ENCODE peak calls at places on chromosomes 2 and 18, in seven cellular contexts. One of them, this sample, is unnamed.

GRCh38 chr2:124112966-124113365 is 87.9 kb downstream of the CNTNAP5 start:
- DNase-seq in neural crest cell: no peak
- DNase-seq in left colon: no peak
- DNase-seq in cardiac fibroblast: peak; percentile 77
- DNase-seq in endothelial cell of umbilical vein: no peak
- DNase-seq in CD8-positive, alpha-beta memory T cell: no peak
- DNase-seq in CD4-positive, alpha-beta T cell: no peak
- DNase-seq in this sample: no peak

GRCh38 chr18:32093106-32093511 is 1.4 kb downstream of the RNF138 start:
- DNase-seq in left colon: peak; percentile 60
- DNase-seq in CD4-positive, alpha-beta T cell: peak; percentile 19
- DNase-seq in cardiac fibroblast: peak; percentile 67
- DNase-seq in CD8-positive, alpha-beta memory T cell: peak; percentile 16
- DNase-seq in endothelial cell of umbilical vein: peak; percentile 59
- DNase-seq in neural crest cell: peak; percentile 45
- DNase-seq in this sample: peak; percentile 15

GRCh38 chr2:118223487-118224136 is 135.3 kb downstream of the INSIG2 start:
- DNase-seq in left colon: no peak
- DNase-seq in CD4-positive, alpha-beta T cell: no peak
- DNase-seq in endothelial cell of umbilical vein: no peak
- DNase-seq in neural crest cell: peak; percentile 4
- DNase-seq in CD8-positive, alpha-beta memory T cell: no peak
- DNase-seq in cardiac fibroblast: no peak
- DNase-seq in this sample: no peak

GRCh38 chr18:10142496-10143160 is 228.8 kb downstream of the VAPA start:
- DNase-seq in neural crest cell: no peak
- DNase-seq in left colon: no peak
- DNase-seq in endothelial cell of umbilical vein: peak; percentile 83
- DNase-seq in CD4-positive, alpha-beta T cell: no peak
- DNase-seq in cardiac fibroblast: peak; percentile 71
- DNase-seq in CD8-positive, alpha-beta memory T cell: no peak
- DNase-seq in this sample: no peak

GRCh38 chr2:174023591-174024523 is 58.7 kb upstream of the SP3 start:
- DNase-seq in endothelial cell of umbilical vein: no peak
- DNase-seq in left colon: no peak
- DNase-seq in CD8-positive, alpha-beta memory T cell: no peak
- DNase-seq in neural crest cell: peak; percentile 20
- DNase-seq in CD4-positive, alpha-beta T cell: no peak
- DNase-seq in cardiac fibroblast: peak; percentile 95
- DNase-seq in this sample: no peak

GRCh38 chr2:28271914-28272240 is 120.8 kb upstream of the FOSL2 start:
- DNase-seq in neural crest cell: no peak
- DNase-seq in cardiac fibroblast: no peak
- DNase-seq in CD4-positive, alpha-beta T cell: no peak
- DNase-seq in CD8-positive, alpha-beta memory T cell: no peak
- DNase-seq in endothelial cell of umbilical vein: no peak
- DNase-seq in left colon: no peak
- DNase-seq in this sample: no peak

GRCh38 chr2:99867690-99868089 is 274.7 kb downstream of the AFF3 start:
- DNase-seq in neural crest cell: no peak
- DNase-seq in left colon: no peak
- DNase-seq in endothelial cell of umbilical vein: peak; percentile 73
- DNase-seq in cardiac fibroblast: peak; percentile 41
- DNase-seq in CD4-positive, alpha-beta T cell: no peak
- DNase-seq in CD8-positive, alpha-beta memory T cell: no peak
- DNase-seq in this sample: no peak

GRCh38 chr2:105378921-105379383 is 19.9 kb downstream of the FHL2 start:
- DNase-seq in CD8-positive, alpha-beta memory T cell: no peak
- DNase-seq in cardiac fibroblast: no peak
- DNase-seq in endothelial cell of umbilical vein: no peak
- DNase-seq in neural crest cell: no peak
- DNase-seq in left colon: no peak
- DNase-seq in CD4-positive, alpha-beta T cell: no peak
- DNase-seq in this sample: no peak

GRCh38 chr2:165214093-165214492 is 10.2 kb upstream of the SCN3A start:
- DNase-seq in endothelial cell of umbilical vein: no peak
- DNase-seq in neural crest cell: no peak
- DNase-seq in CD8-positive, alpha-beta memory T cell: no peak
- DNase-seq in cardiac fibroblast: no peak
- DNase-seq in CD4-positive, alpha-beta T cell: no peak
- DNase-seq in left colon: no peak
- DNase-seq in this sample: no peak

GRCh38 chr2:31404302-31404701 is 10.2 kb downstream of the XDH start:
- DNase-seq in endothelial cell of umbilical vein: no peak
- DNase-seq in CD8-positive, alpha-beta memory T cell: no peak
- DNase-seq in neural crest cell: no peak
- DNase-seq in cardiac fibroblast: no peak
- DNase-seq in CD4-positive, alpha-beta T cell: no peak
- DNase-seq in left colon: no peak
- DNase-seq in this sample: no peak

GRCh38 chr2:175854149-175854548 is 147.9 kb downstream of the LNPK start:
- DNase-seq in CD8-positive, alpha-beta memory T cell: no peak
- DNase-seq in cardiac fibroblast: no peak
- DNase-seq in CD4-positive, alpha-beta T cell: no peak
- DNase-seq in left colon: no peak
- DNase-seq in neural crest cell: no peak
- DNase-seq in endothelial cell of umbilical vein: no peak
- DNase-seq in this sample: no peak

GRCh38 chr2:223007531-223007930 is 44.5 kb upstream of the KCNE4 start:
- DNase-seq in neural crest cell: no peak
- DNase-seq in CD4-positive, alpha-beta T cell: no peak
- DNase-seq in endothelial cell of umbilical vein: no peak
- DNase-seq in cardiac fibroblast: no peak
- DNase-seq in CD8-positive, alpha-beta memory T cell: no peak
- DNase-seq in left colon: no peak
- DNase-seq in this sample: no peak

GRCh38 chr2:42914314-42914713 is 121.9 kb upstream of the HAAO start:
- DNase-seq in neural crest cell: no peak
- DNase-seq in cardiac fibroblast: no peak
- DNase-seq in CD8-positive, alpha-beta memory T cell: no peak
- DNase-seq in CD4-positive, alpha-beta T cell: no peak
- DNase-seq in endothelial cell of umbilical vein: peak; percentile 82
- DNase-seq in left colon: peak; percentile 52
- DNase-seq in this sample: no peak

GRCh38 chr2:193350509-193350908 is 1155.8 kb upstream of the TMEFF2 start:
- DNase-seq in endothelial cell of umbilical vein: no peak
- DNase-seq in CD4-positive, alpha-beta T cell: no peak
- DNase-seq in CD8-positive, alpha-beta memory T cell: no peak
- DNase-seq in cardiac fibroblast: no peak
- DNase-seq in left colon: no peak
- DNase-seq in neural crest cell: no peak
- DNase-seq in this sample: no peak

GRCh38 chr2:7440985-7441384 is 523.8 kb downstream of the RNF144A start:
- DNase-seq in endothelial cell of umbilical vein: no peak
- DNase-seq in left colon: no peak
- DNase-seq in CD8-positive, alpha-beta memory T cell: no peak
- DNase-seq in cardiac fibroblast: no peak
- DNase-seq in neural crest cell: no peak
- DNase-seq in CD4-positive, alpha-beta T cell: no peak
- DNase-seq in this sample: no peak

GRCh38 chr2:216984937-216985336 is 125.1 kb upstream of the TNP1 start:
- DNase-seq in cardiac fibroblast: no peak
- DNase-seq in neural crest cell: no peak
- DNase-seq in left colon: no peak
- DNase-seq in CD4-positive, alpha-beta T cell: no peak
- DNase-seq in endothelial cell of umbilical vein: no peak
- DNase-seq in CD8-positive, alpha-beta memory T cell: no peak
- DNase-seq in this sample: no peak

GRCh38 chr2:38690499-38691420 is 24.8 kb downstream of the GALM start:
- DNase-seq in CD4-positive, alpha-beta T cell: no peak
- DNase-seq in endothelial cell of umbilical vein: peak; percentile 87
- DNase-seq in cardiac fibroblast: peak; percentile 81
- DNase-seq in neural crest cell: no peak
- DNase-seq in CD8-positive, alpha-beta memory T cell: no peak
- DNase-seq in left colon: peak; percentile 60
- DNase-seq in this sample: no peak

GRCh38 chr18:49899647-49900330 is 86.5 kb upstream of the ACAA2 start:
- DNase-seq in neural crest cell: no peak
- DNase-seq in CD4-positive, alpha-beta T cell: no peak
- DNase-seq in endothelial cell of umbilical vein: no peak
- DNase-seq in CD8-positive, alpha-beta memory T cell: no peak
- DNase-seq in cardiac fibroblast: no peak
- DNase-seq in left colon: no peak
- DNase-seq in this sample: no peak

GRCh38 chr2:70887550-70888229 is 48.0 kb upstream of the ATP6V1B1 start:
- DNase-seq in left colon: peak; percentile 68
- DNase-seq in CD4-positive, alpha-beta T cell: peak; percentile 18
- DNase-seq in cardiac fibroblast: no peak
- DNase-seq in neural crest cell: peak; percentile 72
- DNase-seq in endothelial cell of umbilical vein: no peak
- DNase-seq in CD8-positive, alpha-beta memory T cell: no peak
- DNase-seq in this sample: no peak

GRCh38 chr2:219252900-219253752 is at the start of gene TUBA4B:
- DNase-seq in CD8-positive, alpha-beta memory T cell: peak; percentile 45
- DNase-seq in left colon: peak; percentile 63
- DNase-seq in endothelial cell of umbilical vein: peak; percentile 18
- DNase-seq in neural crest cell: no peak
- DNase-seq in CD4-positive, alpha-beta T cell: peak; percentile 38
- DNase-seq in cardiac fibroblast: peak; percentile 41
- DNase-seq in this sample: no peak

GRCh38 chr2:7835693-7836680 is 845.9 kb upstream of the ID2 start:
- DNase-seq in left colon: no peak
- DNase-seq in endothelial cell of umbilical vein: no peak
- DNase-seq in cardiac fibroblast: no peak
- DNase-seq in CD4-positive, alpha-beta T cell: no peak
- DNase-seq in neural crest cell: no peak
- DNase-seq in CD8-positive, alpha-beta memory T cell: no peak
- DNase-seq in this sample: no peak

GRCh38 chr2:70113396-70114100 is 26.3 kb downstream of the PCBP1 start:
- DNase-seq in cardiac fibroblast: no peak
- DNase-seq in CD4-positive, alpha-beta T cell: no peak
- DNase-seq in left colon: no peak
- DNase-seq in endothelial cell of umbilical vein: no peak
- DNase-seq in CD8-positive, alpha-beta memory T cell: no peak
- DNase-seq in neural crest cell: no peak
- DNase-seq in this sample: no peak

GRCh38 chr2:175930504-175930903 is 71.6 kb downstream of the LNPK start:
- DNase-seq in left colon: no peak
- DNase-seq in endothelial cell of umbilical vein: peak; percentile 36
- DNase-seq in neural crest cell: no peak
- DNase-seq in CD4-positive, alpha-beta T cell: no peak
- DNase-seq in cardiac fibroblast: peak; percentile 18
- DNase-seq in CD8-positive, alpha-beta memory T cell: no peak
- DNase-seq in this sample: no peak

GRCh38 chr18:76764296-76764901 is 58.0 kb upstream of the ZNF236 start:
- DNase-seq in CD4-positive, alpha-beta T cell: no peak
- DNase-seq in CD8-positive, alpha-beta memory T cell: no peak
- DNase-seq in endothelial cell of umbilical vein: no peak
- DNase-seq in cardiac fibroblast: no peak
- DNase-seq in left colon: no peak
- DNase-seq in neural crest cell: no peak
- DNase-seq in this sample: no peak

GRCh38 chr18:46518438-46518837 is 138.6 kb downstream of the LOXHD1 start:
- DNase-seq in CD8-positive, alpha-beta memory T cell: no peak
- DNase-seq in endothelial cell of umbilical vein: no peak
- DNase-seq in cardiac fibroblast: no peak
- DNase-seq in CD4-positive, alpha-beta T cell: no peak
- DNase-seq in neural crest cell: no peak
- DNase-seq in left colon: no peak
- DNase-seq in this sample: no peak

GRCh38 chr2:129923265-129924141 is 56.0 kb upstream of the RAB6C start:
- DNase-seq in CD8-positive, alpha-beta memory T cell: no peak
- DNase-seq in cardiac fibroblast: peak; percentile 61
- DNase-seq in left colon: no peak
- DNase-seq in CD4-positive, alpha-beta T cell: no peak
- DNase-seq in endothelial cell of umbilical vein: peak; percentile 36
- DNase-seq in neural crest cell: peak; percentile 54
- DNase-seq in this sample: no peak

GRCh38 chr2:92073815-92074548 is 2797.2 kb upstream of the TEKT4 start:
- DNase-seq in CD4-positive, alpha-beta T cell: no peak
- DNase-seq in neural crest cell: no peak
- DNase-seq in CD8-positive, alpha-beta memory T cell: no peak
- DNase-seq in cardiac fibroblast: no peak
- DNase-seq in endothelial cell of umbilical vein: no peak
- DNase-seq in left colon: no peak
- DNase-seq in this sample: no peak

GRCh38 chr2:202754936-202755335 is 116.6 kb downstream of the ICA1L start:
- DNase-seq in cardiac fibroblast: no peak
- DNase-seq in CD8-positive, alpha-beta memory T cell: no peak
- DNase-seq in endothelial cell of umbilical vein: no peak
- DNase-seq in CD4-positive, alpha-beta T cell: no peak
- DNase-seq in neural crest cell: no peak
- DNase-seq in left colon: no peak
- DNase-seq in this sample: no peak

GRCh38 chr2:73850009-73850408 is 21.2 kb downstream of the STAMBP start:
- DNase-seq in cardiac fibroblast: no peak
- DNase-seq in left colon: no peak
- DNase-seq in endothelial cell of umbilical vein: no peak
- DNase-seq in neural crest cell: no peak
- DNase-seq in CD8-positive, alpha-beta memory T cell: no peak
- DNase-seq in CD4-positive, alpha-beta T cell: no peak
- DNase-seq in this sample: no peak

This sample was measured in activated T-helper 1 cell treated with anti-CD3 and anti-CD28 coated beads, Interleukin-2, amount 50 U/mL, for 16 hours.